ENCODE peak calls at places on chromosomes 13 and 19, in four cellular contexts. One of them, this sample, is unnamed.
A peak's percentile ranks its signal among the peaks of the same experiment; 100 is the strongest.

GRCh38 chr19:10836478-10837325 is 690 bp upstream of the TMED1 start:
- DNase-seq in thoracic aorta: peak; percentile 54
- DNase-seq in tibial artery: peak; percentile 71
- DNase-seq in osteocyte: no peak
- DNase-seq in this sample: peak; percentile 65

GRCh38 chr13:106507560-106508274 is 27.7 kb downstream of the EFNB2 start:
- DNase-seq in thoracic aorta: no peak
- DNase-seq in tibial artery: no peak
- DNase-seq in osteocyte: no peak
- DNase-seq in this sample: no peak

GRCh38 chr13:49869514-49869913 is 66.6 kb downstream of the SPRYD7 start:
- DNase-seq in thoracic aorta: no peak
- DNase-seq in tibial artery: no peak
- DNase-seq in osteocyte: no peak
- DNase-seq in this sample: no peak

GRCh38 chr13:22517544-22517943 is 663.2 kb upstream of the SGCG start:
- DNase-seq in thoracic aorta: no peak
- DNase-seq in tibial artery: no peak
- DNase-seq in osteocyte: no peak
- DNase-seq in this sample: no peak

GRCh38 chr19:38727868-38728660 is 16.2 kb downstream of the CAPN12 start:
- DNase-seq in thoracic aorta: no peak
- DNase-seq in tibial artery: no peak
- DNase-seq in osteocyte: no peak
- DNase-seq in this sample: no peak

GRCh38 chr19:15623711-15624318 is 8.8 kb downstream of the CYP4F8 start:
- DNase-seq in thoracic aorta: no peak
- DNase-seq in tibial artery: no peak
- DNase-seq in osteocyte: peak; percentile 68
- DNase-seq in this sample: no peak

GRCh38 chr19:45640849-45641273 is 1.7 kb upstream of the EML2 start:
- DNase-seq in thoracic aorta: no peak
- DNase-seq in tibial artery: no peak
- DNase-seq in osteocyte: no peak
- DNase-seq in this sample: no peak

GRCh38 chr13:106518535-106518934 is 16.9 kb downstream of the EFNB2 start:
- DNase-seq in thoracic aorta: no peak
- DNase-seq in tibial artery: no peak
- DNase-seq in osteocyte: no peak
- DNase-seq in this sample: no peak

GRCh38 chr13:90400372-90400771 is 947.1 kb upstream of the MIR17HG start:
- DNase-seq in thoracic aorta: no peak
- DNase-seq in tibial artery: no peak
- DNase-seq in osteocyte: no peak
- DNase-seq in this sample: no peak

GRCh38 chr19:38003427-38004099 is 96.6 kb downstream of the SIPA1L3 start:
- DNase-seq in thoracic aorta: peak; percentile 28
- DNase-seq in tibial artery: peak; percentile 59
- DNase-seq in osteocyte: peak; percentile 89
- DNase-seq in this sample: peak; percentile 52

GRCh38 chr13:21176982-21177284 is 475 bp downstream of the MRPL57 start:
- DNase-seq in thoracic aorta: no peak
- DNase-seq in tibial artery: no peak
- DNase-seq in osteocyte: no peak
- DNase-seq in this sample: no peak

GRCh38 chr19:3061214-3062161 is 807 bp downstream of the TLE5 start:
- DNase-seq in thoracic aorta: no peak
- DNase-seq in tibial artery: no peak
- DNase-seq in osteocyte: no peak
- DNase-seq in this sample: no peak

GRCh38 chr13:28117689-28118377 is 17.5 kb upstream of the FLT3 start:
- DNase-seq in thoracic aorta: no peak
- DNase-seq in tibial artery: peak; percentile 60
- DNase-seq in osteocyte: no peak
- DNase-seq in this sample: no peak

GRCh38 chr19:31066385-31066784 is 282.9 kb downstream of the TSHZ3 start:
- DNase-seq in thoracic aorta: no peak
- DNase-seq in tibial artery: no peak
- DNase-seq in osteocyte: no peak
- DNase-seq in this sample: no peak

GRCh38 chr19:46602392-46603194 is 1.5 kb downstream of the CALM3 start:
- DNase-seq in thoracic aorta: no peak
- DNase-seq in tibial artery: no peak
- DNase-seq in osteocyte: no peak
- DNase-seq in this sample: no peak

GRCh38 chr13:94660695-94661324 is 51.5 kb downstream of the SOX21 start:
- DNase-seq in thoracic aorta: no peak
- DNase-seq in tibial artery: no peak
- DNase-seq in osteocyte: no peak
- DNase-seq in this sample: no peak

GRCh38 chr19:37988758-37989635 is 82.0 kb downstream of the SIPA1L3 start:
- DNase-seq in thoracic aorta: no peak
- DNase-seq in tibial artery: no peak
- DNase-seq in osteocyte: no peak
- DNase-seq in this sample: no peak

GRCh38 chr13:30561506-30561905 is 56.2 kb upstream of the USPL1 start:
- DNase-seq in thoracic aorta: no peak
- DNase-seq in tibial artery: no peak
- DNase-seq in osteocyte: no peak
- DNase-seq in this sample: no peak

GRCh38 chr19:54803410-54803809 is at the start of gene KIR2DL4:
- DNase-seq in thoracic aorta: no peak
- DNase-seq in tibial artery: no peak
- DNase-seq in osteocyte: peak; percentile 74
- DNase-seq in this sample: no peak

GRCh38 chr19:42497492-42498226 is 30.6 kb downstream of the CEACAM1 start:
- DNase-seq in thoracic aorta: no peak
- DNase-seq in tibial artery: no peak
- DNase-seq in osteocyte: no peak
- DNase-seq in this sample: no peak

GRCh38 chr19:49573451-49573850 is 6.9 kb downstream of the NOSIP start:
- DNase-seq in thoracic aorta: no peak
- DNase-seq in tibial artery: no peak
- DNase-seq in osteocyte: no peak
- DNase-seq in this sample: no peak

GRCh38 chr19:48539503-48540096 is 12.4 kb upstream of the SULT2B1 start:
- DNase-seq in thoracic aorta: no peak
- DNase-seq in tibial artery: no peak
- DNase-seq in osteocyte: no peak
- DNase-seq in this sample: no peak

GRCh38 chr19:390386-391198 is 18.4 kb downstream of the C2CD4C start:
- DNase-seq in thoracic aorta: no peak
- DNase-seq in tibial artery: no peak
- DNase-seq in osteocyte: no peak
- DNase-seq in this sample: no peak

GRCh38 chr13:76798037-76798436 is 88.2 kb downstream of the KCTD12 start:
- DNase-seq in thoracic aorta: no peak
- DNase-seq in tibial artery: no peak
- DNase-seq in osteocyte: no peak
- DNase-seq in this sample: no peak

GRCh38 chr13:111474136-111475002 is 153.9 kb downstream of the TEX29 start:
- DNase-seq in thoracic aorta: no peak
- DNase-seq in tibial artery: no peak
- DNase-seq in osteocyte: peak; percentile 83
- DNase-seq in this sample: no peak

GRCh38 chr13:21060827-21061076 is 634 bp downstream of the LATS2 start:
- DNase-seq in thoracic aorta: no peak
- DNase-seq in tibial artery: no peak
- DNase-seq in osteocyte: no peak
- DNase-seq in this sample: no peak

GRCh38 chr19:39385629-39386411 is 5.1 kb downstream of the PAF1 start:
- DNase-seq in thoracic aorta: no peak
- DNase-seq in tibial artery: no peak
- DNase-seq in osteocyte: no peak
- DNase-seq in this sample: no peak

DNA sequence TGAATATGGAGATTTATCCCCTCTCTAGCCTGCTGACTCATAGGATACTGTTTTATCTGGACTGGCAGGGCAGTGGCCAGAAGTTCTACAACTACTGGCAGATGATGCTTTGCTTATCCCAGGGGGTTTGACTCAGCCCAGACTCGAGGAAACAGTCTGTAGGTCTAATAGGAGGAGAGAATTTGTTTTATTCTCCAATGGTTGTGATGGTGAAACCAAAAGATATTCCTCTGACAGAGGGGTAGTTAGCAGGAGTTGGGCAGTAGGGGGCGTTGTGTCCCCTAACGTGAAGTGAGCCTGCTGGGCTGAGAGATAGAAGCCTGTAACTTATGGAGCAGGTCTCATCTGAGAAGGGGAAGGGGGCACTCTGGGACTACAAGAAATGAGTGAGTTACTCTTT is 74.9 kb downstream of the WTIP start:
- DNase-seq in thoracic aorta: no peak
- DNase-seq in tibial artery: no peak
- DNase-seq in osteocyte: no peak
- DNase-seq in this sample: no peak
- TF ChIP-seq CTCF in thoracic aorta: no peak
- TF ChIP-seq CTCF in tibial artery: no peak
- TF ChIP-seq CTCF in osteocyte: peak; percentile 27
- TF ChIP-seq CTCF in this sample: peak; percentile 7

DNA sequence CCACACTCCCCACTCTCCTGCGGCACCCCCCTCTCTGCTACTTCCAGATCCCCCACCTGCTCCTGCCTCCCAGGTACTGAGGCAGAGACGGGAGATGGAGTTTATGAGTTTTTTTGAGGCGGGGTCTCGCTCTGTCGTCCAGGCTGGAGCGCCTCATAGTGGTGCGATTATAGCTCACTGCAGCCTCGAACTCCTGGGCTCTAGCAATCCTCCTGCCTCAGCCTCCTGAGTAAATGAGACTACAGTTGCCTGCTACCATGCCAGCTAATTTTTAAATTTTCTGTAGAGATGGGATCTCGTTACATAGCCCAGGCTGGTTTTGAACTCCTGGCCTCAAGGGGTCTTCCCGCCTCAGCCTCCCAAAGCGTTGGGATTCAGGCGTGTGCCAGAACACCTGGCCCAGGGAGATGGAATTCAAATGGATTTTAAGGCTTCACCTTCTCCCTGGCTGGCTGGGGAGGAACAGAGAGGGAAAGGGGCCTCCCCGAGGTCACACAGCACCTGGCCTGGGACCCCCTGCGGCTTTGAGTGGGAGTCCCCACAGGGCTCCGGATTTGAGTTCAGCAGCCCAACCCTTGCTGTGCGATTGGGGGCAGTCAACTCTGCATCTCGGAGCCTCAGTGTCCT is 19.5 kb upstream of the TNFAIP8L1 start:
- DNase-seq in thoracic aorta: no peak
- DNase-seq in tibial artery: no peak
- DNase-seq in osteocyte: no peak
- DNase-seq in this sample: no peak
- TF ChIP-seq CTCF in thoracic aorta: no peak
- TF ChIP-seq CTCF in tibial artery: no peak
- TF ChIP-seq CTCF in osteocyte: no peak
- TF ChIP-seq CTCF in this sample: no peak

GRCh38 chr19:40594657-40595077 is 6.5 kb upstream of the LTBP4 start:
- DNase-seq in thoracic aorta: no peak
- DNase-seq in tibial artery: no peak
- DNase-seq in osteocyte: no peak
- DNase-seq in this sample: no peak
- TF ChIP-seq CTCF in thoracic aorta: no peak
- TF ChIP-seq CTCF in tibial artery: no peak
- TF ChIP-seq CTCF in osteocyte: no peak
- TF ChIP-seq CTCF in this sample: no peak

GRCh38 chr13:47983070-47983469 is 18.0 kb downstream of the SUCLA2 start:
- DNase-seq in thoracic aorta: no peak
- DNase-seq in tibial artery: no peak
- DNase-seq in osteocyte: no peak
- DNase-seq in this sample: no peak
- TF ChIP-seq CTCF in thoracic aorta: no peak
- TF ChIP-seq CTCF in tibial artery: no peak
- TF ChIP-seq CTCF in osteocyte: no peak
- TF ChIP-seq CTCF in this sample: no peak

DNA sequence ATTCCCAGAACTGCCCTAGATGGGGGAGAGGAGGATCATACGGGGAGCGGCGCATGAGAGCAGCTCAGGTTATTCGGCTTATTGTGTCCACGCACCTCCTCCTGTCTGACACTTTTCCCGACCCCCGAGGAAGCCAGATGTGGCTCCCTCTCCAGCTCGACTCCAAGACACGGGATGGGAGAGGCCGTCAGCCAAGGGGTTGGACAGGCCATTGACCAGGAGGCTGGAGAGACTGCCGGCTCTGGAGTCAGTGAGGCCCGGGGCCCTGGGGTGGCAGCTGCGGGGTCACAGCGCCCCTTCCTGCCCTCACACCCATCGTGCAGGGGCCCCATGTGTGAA is 2.9 kb downstream of the DMKN start:
- DNase-seq in thoracic aorta: no peak
- DNase-seq in tibial artery: no peak
- DNase-seq in osteocyte: no peak
- DNase-seq in this sample: no peak
- TF ChIP-seq CTCF in thoracic aorta: no peak
- TF ChIP-seq CTCF in tibial artery: no peak
- TF ChIP-seq CTCF in osteocyte: no peak
- TF ChIP-seq CTCF in this sample: no peak

GRCh38 chr13:80928241-80928640 is 587.3 kb upstream of the SPRY2 start:
- DNase-seq in thoracic aorta: no peak
- DNase-seq in tibial artery: no peak
- DNase-seq in osteocyte: no peak
- DNase-seq in this sample: no peak

GRCh38 chr13:80921971-80922370 is 581.0 kb upstream of the SPRY2 start:
- DNase-seq in thoracic aorta: no peak
- DNase-seq in tibial artery: no peak
- DNase-seq in osteocyte: no peak
- DNase-seq in this sample: no peak

GRCh38 chr13:80924596-80924995 is 583.7 kb upstream of the SPRY2 start:
- DNase-seq in thoracic aorta: no peak
- DNase-seq in tibial artery: peak; percentile 41
- DNase-seq in osteocyte: no peak
- DNase-seq in this sample: no peak

GRCh38 chr13:80921556-80921955 is 580.6 kb upstream of the SPRY2 start:
- DNase-seq in thoracic aorta: no peak
- DNase-seq in tibial artery: no peak
- DNase-seq in osteocyte: no peak
- DNase-seq in this sample: no peak

DNA sequence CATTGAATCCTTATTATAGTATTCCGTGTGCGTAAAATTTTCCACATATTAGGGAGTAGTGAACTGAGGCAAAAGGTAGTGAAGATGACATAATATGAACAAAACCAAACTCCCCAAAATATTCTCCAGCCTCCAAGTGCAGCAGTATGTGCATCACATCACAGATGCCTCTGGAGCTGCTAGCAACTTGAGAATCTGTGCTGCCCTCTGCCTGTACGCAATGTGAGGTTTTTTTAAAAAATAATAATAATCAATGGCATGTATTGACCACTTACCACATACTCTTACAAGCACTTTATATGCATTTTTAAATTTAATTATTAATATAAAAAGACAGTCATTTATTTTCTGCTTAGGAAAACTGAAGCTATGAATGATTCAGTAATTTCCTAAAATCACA is 583.0 kb upstream of the SPRY2 start:
- DNase-seq in thoracic aorta: no peak
- DNase-seq in tibial artery: no peak
- DNase-seq in osteocyte: no peak
- DNase-seq in this sample: no peak
- TF ChIP-seq CTCF in thoracic aorta: no peak
- TF ChIP-seq CTCF in tibial artery: no peak
- TF ChIP-seq CTCF in osteocyte: peak; percentile 48
- TF ChIP-seq CTCF in this sample: no peak